ENCODE peak calls at places on chromosomes 4 and X, in seven cellular contexts. I is A549, M is GM12878, S is HCT116, B is WTC11, T is SK-N-SH, V is HepG2. X is an unnamed sample.

GRCh38 chrX:13428055-13428786 is 108.4 kb upstream of the ATXN3L start:
- DNase-seq in I (peak), M (no peak), S (peak), B (peak), T (no peak), V (no peak), X (peak)

GRCh38 chr4:176824645-176825366 is 32.1 kb upstream of the VEGFC start:
- DNase-seq in I (no peak), M (no peak), S (no peak), B (no peak), T (no peak), V (no peak), X (no peak)

GRCh38 chr4:80112236-80112635 is 39.2 kb upstream of the ANTXR2 start:
- DNase-seq in I (no peak), M (no peak), S (no peak), B (no peak), T (no peak), V (no peak), X (no peak)

GRCh38 chr4:15001825-15002658 is at the start of gene CPEB2:
- DNase-seq in I (peak), M (peak), S (peak), B (peak), T (peak), V (peak), X (peak)

GRCh38 chrX:63560601-63561218 is 209.6 kb upstream of the SPIN4 start:
- DNase-seq in I (peak), M (peak), S (peak), B (peak), T (peak), V (peak), X (peak)

GRCh38 chr4:79757580-79757979 is 315.4 kb downstream of the ANTXR2 start:
- DNase-seq in I (no peak), M (no peak), S (no peak), B (no peak), T (no peak), V (no peak), X (no peak)

GRCh38 chrX:97597954-97598353 is 714.2 kb downstream of the RPA4 start:
- DNase-seq in I (no peak), M (no peak), S (no peak), B (no peak), T (no peak), V (no peak), X (no peak)

GRCh38 chr4:55948726-55949479 is at the start of gene CEP135:
- DNase-seq in I (peak), M (peak), S (peak), B (peak), T (peak), V (peak), X (peak)

GRCh38 chrX:9184231-9184630 is 150.3 kb upstream of the FAM9B start:
- DNase-seq in I (no peak), M (no peak), S (no peak), B (no peak), T (no peak), V (no peak), X (no peak)

GRCh38 chr4:26238782-26239647 is 81.8 kb upstream of the RBPJ start:
- DNase-seq in I (no peak), M (no peak), S (no peak), B (no peak), T (no peak), V (peak), X (no peak)

GRCh38 chr4:165740911-165741310 is 132.1 kb upstream of the TLL1 start:
- DNase-seq in I (no peak), M (no peak), S (no peak), B (no peak), T (no peak), V (no peak), X (no peak)

GRCh38 chr4:75800972-75801371 is 76.6 kb downstream of the USO1 start:
- DNase-seq in I (no peak), M (no peak), S (no peak), B (no peak), T (no peak), V (no peak), X (no peak)

GRCh38 chr4:38572798-38573197 is 91.2 kb upstream of the KLF3 start:
- DNase-seq in I (no peak), M (no peak), S (no peak), B (no peak), T (no peak), V (no peak), X (no peak)

GRCh38 chr4:38570647-38571326 is 93.2 kb upstream of the KLF3 start:
- DNase-seq in I (no peak), M (no peak), S (no peak), B (no peak), T (no peak), V (peak), X (no peak)

GRCh38 chr4:38577482-38577881 is 86.5 kb upstream of the KLF3 start:
- DNase-seq in I (no peak), M (no peak), S (no peak), B (no peak), T (no peak), V (no peak), X (no peak)

GRCh38 chr4:38576767-38577166 is 87.2 kb upstream of the KLF3 start:
- DNase-seq in I (no peak), M (no peak), S (no peak), B (no peak), T (no peak), V (no peak), X (no peak)

GRCh38 chr4:38574559-38575333 is 89.3 kb upstream of the KLF3 start:
- DNase-seq in I (no peak), M (no peak), S (no peak), B (no peak), T (no peak), V (no peak), X (peak)
- TF ChIP-seq MAX in I (no peak), M (no peak), S (no peak), B (no peak), T (no peak), V (no peak), X (no peak)

GRCh38 chrX:40502688-40503087 is 78.1 kb upstream of the ATP6AP2 start:
- DNase-seq in I (no peak), M (no peak), S (no peak), B (no peak), T (no peak), V (peak), X (no peak)

GRCh38 chrX:40508560-40508959 is 72.2 kb upstream of the ATP6AP2 start:
- DNase-seq in I (no peak), M (no peak), S (no peak), B (no peak), T (no peak), V (no peak), X (no peak)

GRCh38 chrX:40501456-40501855 is 79.3 kb upstream of the ATP6AP2 start:
- DNase-seq in I (no peak), M (no peak), S (no peak), B (no peak), T (no peak), V (no peak), X (no peak)

GRCh38 chrX:40503094-40503493 is 77.7 kb upstream of the ATP6AP2 start:
- DNase-seq in I (no peak), M (no peak), S (no peak), B (no peak), T (no peak), V (no peak), X (no peak)

GRCh38 chrX:40504801-40505605 is 75.8 kb upstream of the ATP6AP2 start:
- DNase-seq in I (no peak), M (peak), S (no peak), B (no peak), T (no peak), V (no peak), X (no peak)
- TF ChIP-seq MAX in I (no peak), M (no peak), S (no peak), B (no peak), T (no peak), V (no peak), X (no peak)

DNA sequence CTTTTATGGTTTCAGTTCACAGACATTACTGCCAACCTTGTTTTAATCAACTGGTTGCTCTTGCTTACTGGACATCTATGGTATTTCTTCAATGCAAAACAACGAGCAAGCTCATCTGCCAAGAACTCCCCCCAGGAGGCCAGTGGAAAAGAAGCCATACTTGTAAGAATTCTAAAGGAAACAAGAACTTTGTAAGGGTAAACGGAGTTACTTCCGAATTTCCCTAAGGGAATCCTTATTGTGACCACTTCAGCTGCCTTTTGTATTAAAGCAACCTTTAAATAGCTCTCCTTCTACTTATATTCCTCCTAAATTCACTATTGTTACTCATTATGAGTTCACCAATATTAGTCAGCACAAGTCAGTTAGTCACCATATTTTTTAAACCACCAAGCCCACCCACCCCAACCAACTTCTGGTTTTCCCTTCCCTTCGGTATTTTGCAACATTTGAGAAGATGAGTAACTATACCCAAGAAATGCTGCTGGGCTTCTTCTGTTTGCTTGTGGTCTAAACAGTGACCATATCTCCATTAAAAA is 602.8 kb upstream of the DIPK2B start:
- DNase-seq in I (no peak), M (no peak), S (peak), B (no peak), T (no peak), V (no peak), X (peak)
- TF ChIP-seq MAX in I (peak), M (no peak), S (no peak), B (no peak), T (peak), V (no peak), X (no peak)

GRCh38 chr4:41541697-41542096 is 3.7 kb downstream of the LIMCH1 start:
- DNase-seq in I (no peak), M (no peak), S (no peak), B (no peak), T (no peak), V (no peak), X (no peak)
- TF ChIP-seq MAX in I (no peak), M (no peak), S (no peak), B (no peak), T (no peak), V (no peak), X (no peak)

GRCh38 chr4:152968806-152969394 is 32.8 kb downstream of the FHDC1 start:
- DNase-seq in I (no peak), M (no peak), S (no peak), B (no peak), T (no peak), V (no peak), X (no peak)
- TF ChIP-seq MAX in I (no peak), M (no peak), S (no peak), B (no peak), T (no peak), V (no peak), X (no peak)